ENCODE peak calls at places on chromosomes 11 and 22, in six cellular contexts. One of them, this sample, is unnamed.

GRCh38 chr11:133945087-133945974 is 11.4 kb downstream of the IGSF9B start:
- DNase-seq in coronary artery: no peak
- DNase-seq in breast epithelium: no peak
- DNase-seq in fibroblast of lung: peak
- DNase-seq in psoas muscle: peak
- DNase-seq in PC-9: no peak
- DNase-seq in this sample: no peak

GRCh38 chr11:11157201-11157600 is 195.8 kb downstream of the CSNK2A3 start:
- DNase-seq in coronary artery: no peak
- DNase-seq in breast epithelium: no peak
- DNase-seq in fibroblast of lung: no peak
- DNase-seq in psoas muscle: no peak
- DNase-seq in PC-9: no peak
- DNase-seq in this sample: no peak

GRCh38 chr11:25094085-25094802 is 597.4 kb downstream of the LUZP2 start:
- DNase-seq in coronary artery: no peak
- DNase-seq in breast epithelium: no peak
- DNase-seq in fibroblast of lung: no peak
- DNase-seq in psoas muscle: no peak
- DNase-seq in PC-9: no peak
- DNase-seq in this sample: no peak

GRCh38 chr11:19905280-19905853 is 192.7 kb downstream of the NAV2 start:
- DNase-seq in coronary artery: no peak
- DNase-seq in breast epithelium: no peak
- DNase-seq in fibroblast of lung: peak
- DNase-seq in psoas muscle: no peak
- DNase-seq in PC-9: no peak
- DNase-seq in this sample: no peak

GRCh38 chr11:122235615-122236014 is 119.6 kb upstream of the BLID start:
- DNase-seq in coronary artery: no peak
- DNase-seq in breast epithelium: no peak
- DNase-seq in fibroblast of lung: peak
- DNase-seq in psoas muscle: peak
- DNase-seq in PC-9: no peak
- DNase-seq in this sample: no peak

GRCh38 chr22:42959472-42960145 is 55.3 kb downstream of the PACSIN2 start:
- DNase-seq in coronary artery: no peak
- DNase-seq in breast epithelium: no peak
- DNase-seq in fibroblast of lung: peak
- DNase-seq in psoas muscle: peak
- DNase-seq in PC-9: peak
- DNase-seq in this sample: no peak

GRCh38 chr11:72766152-72766902 is 14.1 kb upstream of the ARAP1 start:
- DNase-seq in coronary artery: no peak
- DNase-seq in breast epithelium: no peak
- DNase-seq in fibroblast of lung: no peak
- DNase-seq in psoas muscle: no peak
- DNase-seq in PC-9: no peak
- DNase-seq in this sample: no peak

GRCh38 chr11:7572001-7572712 is 58.4 kb downstream of the PPFIBP2 start:
- DNase-seq in coronary artery: no peak
- DNase-seq in breast epithelium: no peak
- DNase-seq in fibroblast of lung: no peak
- DNase-seq in psoas muscle: no peak
- DNase-seq in PC-9: peak
- DNase-seq in this sample: no peak

GRCh38 chr11:44963948-44964347 is 13.3 kb upstream of the TP53I11 start:
- DNase-seq in coronary artery: no peak
- DNase-seq in breast epithelium: no peak
- DNase-seq in fibroblast of lung: no peak
- DNase-seq in psoas muscle: no peak
- DNase-seq in PC-9: no peak
- DNase-seq in this sample: no peak

GRCh38 chr11:121928597-121929580 is 187.1 kb downstream of the BLID start:
- DNase-seq in coronary artery: no peak
- DNase-seq in breast epithelium: no peak
- DNase-seq in fibroblast of lung: no peak
- DNase-seq in psoas muscle: no peak
- DNase-seq in PC-9: no peak
- DNase-seq in this sample: no peak

GRCh38 chr11:24082860-24083259 is 414.0 kb upstream of the LUZP2 start:
- DNase-seq in coronary artery: no peak
- DNase-seq in breast epithelium: no peak
- DNase-seq in fibroblast of lung: no peak
- DNase-seq in psoas muscle: no peak
- DNase-seq in PC-9: no peak
- DNase-seq in this sample: no peak

GRCh38 chr11:76670475-76671235 is at the start of gene LRRC32:
- DNase-seq in coronary artery: no peak
- DNase-seq in breast epithelium: peak
- DNase-seq in fibroblast of lung: peak
- DNase-seq in psoas muscle: peak
- DNase-seq in PC-9: no peak
- DNase-seq in this sample: no peak
- TF ChIP-seq CTCF in coronary artery: no peak
- TF ChIP-seq CTCF in breast epithelium: no peak
- TF ChIP-seq CTCF in fibroblast of lung: no peak
- TF ChIP-seq CTCF in psoas muscle: no peak
- TF ChIP-seq CTCF in PC-9: no peak
- TF ChIP-seq CTCF in this sample: peak

DNA sequence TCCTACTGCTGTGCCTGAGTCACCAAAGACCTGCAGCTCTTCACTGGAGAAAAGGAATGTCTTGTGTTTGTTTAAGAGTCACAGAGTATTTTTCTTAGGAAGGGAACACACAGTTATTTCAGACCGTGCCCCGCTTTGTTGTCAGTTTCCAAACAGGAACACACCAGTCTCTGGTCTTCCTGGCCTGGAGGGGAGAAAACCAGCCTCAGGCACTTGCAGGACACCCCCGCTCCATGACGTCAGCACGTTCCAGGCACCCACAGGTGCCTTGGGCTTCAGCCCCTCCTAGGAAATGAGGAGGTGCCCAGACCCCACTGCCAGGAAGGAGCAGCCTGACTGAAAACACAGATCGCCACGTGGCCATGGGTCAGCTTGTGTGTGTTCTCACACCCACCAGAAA is 5.4 kb downstream of the DEAF1 start:
- DNase-seq in coronary artery: no peak
- DNase-seq in breast epithelium: no peak
- DNase-seq in fibroblast of lung: no peak
- DNase-seq in psoas muscle: no peak
- DNase-seq in PC-9: no peak
- DNase-seq in this sample: no peak
- H3K27ac ChIP-seq in coronary artery: no peak
- H3K27ac ChIP-seq in breast epithelium: no peak
- H3K27ac ChIP-seq in fibroblast of lung: no peak
- H3K27ac ChIP-seq in psoas muscle: no peak
- H3K27ac ChIP-seq in PC-9: no peak
- H3K27ac ChIP-seq in this sample: no peak

DNA sequence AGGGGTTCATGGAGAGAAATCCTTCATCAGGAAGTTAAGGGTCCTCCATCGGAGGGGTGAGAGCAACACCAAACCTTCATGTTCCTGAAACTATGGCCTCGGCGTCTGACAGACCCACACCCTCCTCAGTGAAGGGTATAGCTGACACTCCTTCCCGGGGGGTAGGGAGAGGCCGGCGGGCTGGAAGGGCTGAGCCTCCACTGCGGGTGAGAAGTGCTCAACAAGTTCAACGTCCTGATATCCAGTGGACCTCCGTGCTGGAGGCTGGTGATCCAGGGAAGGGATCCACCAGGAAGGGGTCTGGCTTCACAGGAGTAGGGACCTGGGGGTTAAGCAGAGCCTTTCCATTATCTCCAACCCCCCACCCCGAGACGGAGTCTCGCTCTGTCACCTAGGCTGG is 12.3 kb downstream of the CARS1 start:
- DNase-seq in coronary artery: no peak
- DNase-seq in breast epithelium: no peak
- DNase-seq in fibroblast of lung: no peak
- DNase-seq in psoas muscle: no peak
- DNase-seq in PC-9: no peak
- DNase-seq in this sample: no peak
- TF ChIP-seq CTCF in coronary artery: no peak
- TF ChIP-seq CTCF in breast epithelium: no peak
- TF ChIP-seq CTCF in fibroblast of lung: no peak
- TF ChIP-seq CTCF in psoas muscle: no peak
- TF ChIP-seq CTCF in PC-9: no peak
- TF ChIP-seq CTCF in this sample: no peak

GRCh38 chr11:56783448-56784041 is 35.0 kb upstream of the OR9G4 start:
- DNase-seq in coronary artery: no peak
- DNase-seq in breast epithelium: no peak
- DNase-seq in fibroblast of lung: peak
- DNase-seq in psoas muscle: no peak
- DNase-seq in PC-9: no peak
- DNase-seq in this sample: no peak

DNA sequence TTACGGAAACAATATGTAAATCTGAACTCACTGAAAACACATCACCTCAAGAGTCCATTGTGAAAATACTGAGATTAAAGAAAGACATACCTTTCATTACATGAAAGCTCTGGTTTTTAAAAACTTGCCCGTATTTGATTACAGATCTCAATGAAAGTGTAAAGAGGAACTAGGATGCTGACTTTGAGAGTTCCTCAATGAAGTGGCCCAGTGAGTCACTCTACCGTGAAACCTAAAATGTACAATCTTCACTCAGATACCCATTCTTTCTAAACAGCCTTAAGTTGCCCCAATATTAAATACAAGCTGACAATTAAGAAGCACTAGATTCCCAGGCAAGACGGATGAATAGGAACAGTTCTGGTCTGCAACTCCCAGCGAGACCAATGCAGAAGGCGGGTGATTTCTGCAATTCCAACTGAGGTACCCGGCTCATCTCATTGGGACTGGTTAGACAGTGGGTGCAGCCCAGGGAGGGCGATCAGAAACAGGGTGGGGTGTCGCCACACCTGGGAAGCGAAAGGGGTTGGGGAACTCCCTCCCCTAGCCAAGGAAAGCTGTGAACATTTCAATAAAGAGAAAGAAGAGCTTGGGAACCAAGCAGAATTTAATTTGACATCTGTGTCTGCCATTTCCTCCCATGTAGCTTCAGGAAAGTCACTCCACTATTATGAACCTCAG is 33.8 kb upstream of the OR9G4 start:
- DNase-seq in coronary artery: no peak
- DNase-seq in breast epithelium: no peak
- DNase-seq in fibroblast of lung: no peak
- DNase-seq in psoas muscle: no peak
- DNase-seq in PC-9: no peak
- DNase-seq in this sample: no peak
- H3K27ac ChIP-seq in coronary artery: no peak
- H3K27ac ChIP-seq in breast epithelium: no peak
- H3K27ac ChIP-seq in fibroblast of lung: no peak
- H3K27ac ChIP-seq in psoas muscle: no peak
- H3K27ac ChIP-seq in PC-9: no peak
- H3K27ac ChIP-seq in this sample: no peak

DNA sequence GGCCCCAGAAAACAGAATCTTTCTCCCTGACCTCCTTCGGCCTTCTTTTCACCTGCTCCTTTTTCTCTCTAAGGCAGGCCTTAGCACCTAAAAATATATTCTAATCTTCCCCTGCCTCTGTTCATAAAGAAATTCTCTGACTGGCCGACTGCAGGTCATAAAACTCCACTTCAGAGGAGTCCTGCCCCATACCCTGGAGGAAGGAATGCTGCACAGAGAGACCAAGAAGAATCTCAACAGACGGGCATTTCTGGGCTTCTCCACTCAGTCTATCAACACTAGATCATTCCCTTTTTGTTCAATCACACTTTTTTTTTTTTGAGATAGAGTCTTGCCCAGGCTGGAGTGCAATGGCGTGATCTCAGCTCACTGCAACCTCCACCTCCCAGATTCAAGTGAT is 19.7 kb upstream of the PGA3 start:
- DNase-seq in coronary artery: no peak
- DNase-seq in breast epithelium: no peak
- DNase-seq in fibroblast of lung: no peak
- DNase-seq in psoas muscle: no peak
- DNase-seq in PC-9: no peak
- DNase-seq in this sample: no peak
- TF ChIP-seq CTCF in coronary artery: no peak
- TF ChIP-seq CTCF in breast epithelium: no peak
- TF ChIP-seq CTCF in fibroblast of lung: peak
- TF ChIP-seq CTCF in psoas muscle: no peak
- TF ChIP-seq CTCF in PC-9: no peak
- TF ChIP-seq CTCF in this sample: no peak

GRCh38 chr11:76630600-76630999 is 39.9 kb downstream of the LRRC32 start:
- DNase-seq in coronary artery: no peak
- DNase-seq in breast epithelium: no peak
- DNase-seq in fibroblast of lung: no peak
- DNase-seq in psoas muscle: no peak
- DNase-seq in PC-9: no peak
- DNase-seq in this sample: no peak
- H3K27ac ChIP-seq in coronary artery: peak
- H3K27ac ChIP-seq in breast epithelium: peak
- H3K27ac ChIP-seq in fibroblast of lung: peak
- H3K27ac ChIP-seq in psoas muscle: peak
- H3K27ac ChIP-seq in PC-9: no peak
- H3K27ac ChIP-seq in this sample: peak

DNA sequence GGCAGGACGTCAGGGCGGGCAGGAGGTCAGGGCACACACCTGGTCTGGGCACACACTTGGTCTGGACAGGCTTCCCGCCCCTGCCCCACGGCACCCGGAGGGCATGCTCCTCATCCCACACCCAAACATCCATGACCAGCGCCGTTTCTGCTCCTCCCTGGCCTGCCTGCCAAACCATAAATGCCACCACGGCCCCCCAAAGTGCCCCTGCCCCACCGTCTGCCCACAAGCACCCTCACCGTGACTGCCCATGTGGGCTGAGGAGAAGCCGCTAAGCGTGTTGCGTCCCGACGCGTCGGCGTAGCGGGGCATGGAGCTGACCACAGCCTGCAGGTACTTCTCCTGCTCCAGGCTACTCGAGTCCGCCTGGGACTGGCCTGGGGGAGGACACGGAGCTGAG is 15.8 kb downstream of the SBF1 start:
- DNase-seq in coronary artery: no peak
- DNase-seq in breast epithelium: no peak
- DNase-seq in fibroblast of lung: no peak
- DNase-seq in psoas muscle: no peak
- DNase-seq in PC-9: no peak
- DNase-seq in this sample: no peak
- TF ChIP-seq CTCF in coronary artery: no peak
- TF ChIP-seq CTCF in breast epithelium: no peak
- TF ChIP-seq CTCF in fibroblast of lung: no peak
- TF ChIP-seq CTCF in psoas muscle: no peak
- TF ChIP-seq CTCF in PC-9: no peak
- TF ChIP-seq CTCF in this sample: no peak

DNA sequence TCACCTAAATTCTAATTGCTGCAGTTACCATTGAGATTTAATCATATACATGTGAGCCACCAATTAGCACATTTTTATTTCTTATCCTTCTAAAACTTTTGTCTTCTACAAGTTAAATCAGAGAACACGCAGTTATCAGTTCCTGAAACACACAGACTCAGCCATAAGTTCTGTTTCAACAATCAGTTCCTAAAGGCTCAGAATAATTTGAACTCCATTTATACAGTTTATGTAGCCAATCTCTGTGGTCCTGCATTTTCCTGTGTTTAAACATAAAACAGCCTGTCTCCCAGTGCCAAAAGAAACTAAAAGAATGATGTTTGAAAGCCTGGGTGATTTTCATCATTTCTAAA is 2.9 kb downstream of the PLAAT3 start:
- DNase-seq in coronary artery: no peak
- DNase-seq in breast epithelium: no peak
- DNase-seq in fibroblast of lung: no peak
- DNase-seq in psoas muscle: no peak
- DNase-seq in PC-9: no peak
- DNase-seq in this sample: no peak
- H3K27ac ChIP-seq in coronary artery: peak
- H3K27ac ChIP-seq in breast epithelium: peak
- H3K27ac ChIP-seq in fibroblast of lung: no peak
- H3K27ac ChIP-seq in psoas muscle: peak
- H3K27ac ChIP-seq in PC-9: peak
- H3K27ac ChIP-seq in this sample: peak

This sample was measured in thoracic aorta.